ENCODE peak calls at places on chromosomes 12 and 14, in eight cellular contexts. N, O, R, E, Q, X, V and K are unnamed samples.
A peak's percentile ranks its signal among the peaks of the same experiment; 100 is the strongest.

GRCh38 chr12:39467432-39467870 is 24.5 kb upstream of the KIF21A start:
- DNase-seq in N (no peak), O (no peak), R (no peak), E (no peak), Q (no peak), X (no peak), V (no peak), K (peak; percentile 5)

GRCh38 chr12:105100998-105101397 is 6.5 kb upstream of the WASHC4 start:
- DNase-seq in N (no peak), O (no peak), R (no peak), E (no peak), Q (no peak), X (no peak), V (peak; percentile 76), K (peak; percentile 58)

GRCh38 chr14:58746261-58746660 is 108.5 kb downstream of the DACT1 start:
- DNase-seq in N (no peak), O (no peak), R (no peak), E (no peak), Q (peak; percentile 78), X (no peak), V (peak; percentile 55), K (peak; percentile 65)

GRCh38 chr12:90974286-90974685 is 19.3 kb upstream of the CCER1 start:
- DNase-seq in N (no peak), O (no peak), R (no peak), E (no peak), Q (peak; percentile 13), X (no peak), V (peak; percentile 32), K (peak; percentile 70)

GRCh38 chr14:45838597-45838996 is 585.6 kb upstream of the MIS18BP1 start:
- DNase-seq in N (no peak), O (no peak), R (peak; percentile 22), E (no peak), Q (no peak), X (peak; percentile 2), V (peak; percentile 3), K (peak; percentile 26)

GRCh38 chr14:51006781-51007211 is 62.5 kb upstream of the PYGL start:
- DNase-seq in N (peak; percentile 85), O (no peak), R (no peak), E (no peak), Q (peak; percentile 57), X (no peak), V (peak; percentile 87), K (peak; percentile 95)

GRCh38 chr12:1309610-1310009 is 284.8 kb downstream of the FBXL14 start:
- DNase-seq in N (no peak), O (no peak), R (no peak), E (no peak), Q (no peak), X (no peak), V (no peak), K (no peak)

GRCh38 chr14:26281280-26281998 is 316.4 kb downstream of the NOVA1 start:
- DNase-seq in N (no peak), O (no peak), R (peak; percentile 93), E (no peak), Q (peak; percentile 91), X (peak; percentile 43), V (peak; percentile 89), K (peak; percentile 86)

GRCh38 chr12:20150835-20151234 is 217.5 kb upstream of the PDE3A start:
- DNase-seq in N (no peak), O (no peak), R (no peak), E (no peak), Q (no peak), X (no peak), V (no peak), K (no peak)

GRCh38 chr14:96424104-96424989 is 32.4 kb downstream of the AK7 start:
- DNase-seq in N (peak; percentile 31), O (no peak), R (peak; percentile 69), E (peak; percentile 38), Q (peak; percentile 74), X (peak; percentile 83), V (peak; percentile 91), K (peak; percentile 82)

GRCh38 chr12:124406043-124406442 is 111.2 kb downstream of the RFLNA start:
- DNase-seq in N (no peak), O (no peak), R (no peak), E (no peak), Q (no peak), X (no peak), V (no peak), K (no peak)
- H3K4me1 ChIP-seq in N (peaks cover 24% of the 10 kb centered on the region), O (no peaks in the 10 kb centered on the region), R (peaks cover 7% of the 10 kb centered on the region), E (peaks cover 35% of the 10 kb centered on the region), Q (peaks cover 30% of the 10 kb centered on the region), X (peaks cover 10% of the 10 kb centered on the region), V (peaks cover 21% of the 10 kb centered on the region), K (peaks cover 10% of the 10 kb centered on the region)

GRCh38 chr12:53047221-53048032 is 2.4 kb upstream of the TNS2 start:
- DNase-seq in N (peak; percentile 79), O (peak; percentile 85), R (peak; percentile 78), E (peak; percentile 83), Q (peak; percentile 83), X (peak; percentile 82), V (peak; percentile 89), K (peak; percentile 87)
- H3K4me1 ChIP-seq in N (peaks cover 28% of the 10 kb centered on the region), O (peaks cover 31% of the 10 kb centered on the region), R (peaks cover 44% of the 10 kb centered on the region), E (peaks cover 76% of the 10 kb centered on the region), Q (peaks cover 74% of the 10 kb centered on the region), X (peaks cover 25% of the 10 kb centered on the region), V (peaks cover 59% of the 10 kb centered on the region), K (peaks cover 59% of the 10 kb centered on the region)

GRCh38 chr14:101404426-101405170 is 156.7 kb upstream of the DIO3 start:
- DNase-seq in N (no peak), O (peak; percentile 69), R (peak; percentile 55), E (no peak), Q (no peak), X (peak; percentile 3), V (no peak), K (no peak)
- H3K4me1 ChIP-seq in N (no peaks in the 10 kb centered on the region), O (no peaks in the 10 kb centered on the region), R (peaks cover 6% of the 10 kb centered on the region), E (peaks cover 9% of the 10 kb centered on the region), Q (peaks cover 12% of the 10 kb centered on the region), X (no peaks in the 10 kb centered on the region), V (peaks cover 86% of the 10 kb centered on the region), K (peaks cover 6% of the 10 kb centered on the region)

DNA sequence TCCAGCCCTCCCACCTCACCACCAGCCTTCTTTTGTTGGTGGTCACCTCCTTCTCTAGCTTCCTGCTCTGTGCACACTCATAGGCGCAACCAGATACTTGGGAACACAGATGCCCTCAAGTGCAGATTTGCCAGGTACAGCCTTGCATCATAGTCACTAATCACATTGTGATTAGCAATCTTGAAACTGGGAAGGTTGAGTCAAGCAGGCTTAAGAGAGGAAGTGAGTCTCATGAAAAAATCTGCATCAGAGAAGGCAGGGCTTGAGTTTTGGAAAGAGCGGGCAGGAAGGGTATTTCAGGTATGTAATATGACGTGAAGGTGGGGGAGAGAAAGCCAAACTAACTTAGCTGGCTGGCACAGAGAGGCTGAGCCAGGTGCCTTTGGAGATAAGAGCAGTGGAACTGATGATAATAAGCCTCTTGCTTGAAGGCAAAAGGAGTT is 2.7 kb upstream of the RABGGTA start:
- DNase-seq in N (no peak), O (no peak), R (peak; percentile 23), E (peak; percentile 63), Q (no peak), X (no peak), V (no peak), K (no peak)
- H3K4me1 ChIP-seq in N (peaks cover under 1% of the 10 kb centered on the region), O (no peaks in the 10 kb centered on the region), R (no peaks in the 10 kb centered on the region), E (peaks cover 18% of the 10 kb centered on the region), Q (peaks cover 5% of the 10 kb centered on the region), X (no peaks in the 10 kb centered on the region), V (peaks cover 40% of the 10 kb centered on the region), K (peaks cover 8% of the 10 kb centered on the region)

DNA sequence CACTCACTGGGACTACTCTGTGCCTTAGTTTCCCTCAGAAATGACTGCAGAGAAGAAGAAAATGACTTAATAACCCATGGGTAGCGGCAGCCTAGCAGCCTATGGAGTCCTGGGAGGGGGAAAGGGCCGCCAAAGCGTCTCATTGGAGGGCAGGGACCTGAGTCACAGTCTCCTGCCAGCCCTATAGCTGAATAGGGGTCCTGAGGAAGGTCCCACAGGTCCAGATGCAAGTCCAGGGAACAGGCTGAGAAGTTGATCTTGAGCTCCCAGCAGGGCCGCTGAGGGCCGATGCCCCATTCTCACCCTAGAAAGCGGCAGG is 1.4 kb downstream of the HDAC7 start:
- DNase-seq in N (no peak), O (peak; percentile 63), R (peak; percentile 57), E (no peak), Q (no peak), X (no peak), V (no peak), K (peak; percentile 70)
- H3K4me1 ChIP-seq in N (peaks cover 18% of the 10 kb centered on the region), O (peaks cover 22% of the 10 kb centered on the region), R (peaks cover 49% of the 10 kb centered on the region), E (peaks cover 87% of the 10 kb centered on the region), Q (peaks cover 71% of the 10 kb centered on the region), X (peaks cover 63% of the 10 kb centered on the region), V (peaks cover 77% of the 10 kb centered on the region), K (peaks cover 59% of the 10 kb centered on the region)

GRCh38 chr14:103130017-103130764 is 6.9 kb downstream of the TNFAIP2 start:
- DNase-seq in N (no peak), O (no peak), R (no peak), E (no peak), Q (no peak), X (no peak), V (no peak), K (no peak)

GRCh38 chr14:103127861-103128598 is 4.8 kb downstream of the TNFAIP2 start:
- DNase-seq in N (no peak), O (no peak), R (no peak), E (no peak), Q (no peak), X (no peak), V (no peak), K (no peak)

GRCh38 chr14:103127356-103127755 is 4.1 kb downstream of the TNFAIP2 start:
- DNase-seq in N (no peak), O (no peak), R (no peak), E (no peak), Q (no peak), X (no peak), V (no peak), K (no peak)

GRCh38 chr14:103129301-103130016 is 6.2 kb downstream of the TNFAIP2 start:
- DNase-seq in N (no peak), O (no peak), R (peak; percentile 50), E (no peak), Q (no peak), X (no peak), V (no peak), K (no peak)

DNA sequence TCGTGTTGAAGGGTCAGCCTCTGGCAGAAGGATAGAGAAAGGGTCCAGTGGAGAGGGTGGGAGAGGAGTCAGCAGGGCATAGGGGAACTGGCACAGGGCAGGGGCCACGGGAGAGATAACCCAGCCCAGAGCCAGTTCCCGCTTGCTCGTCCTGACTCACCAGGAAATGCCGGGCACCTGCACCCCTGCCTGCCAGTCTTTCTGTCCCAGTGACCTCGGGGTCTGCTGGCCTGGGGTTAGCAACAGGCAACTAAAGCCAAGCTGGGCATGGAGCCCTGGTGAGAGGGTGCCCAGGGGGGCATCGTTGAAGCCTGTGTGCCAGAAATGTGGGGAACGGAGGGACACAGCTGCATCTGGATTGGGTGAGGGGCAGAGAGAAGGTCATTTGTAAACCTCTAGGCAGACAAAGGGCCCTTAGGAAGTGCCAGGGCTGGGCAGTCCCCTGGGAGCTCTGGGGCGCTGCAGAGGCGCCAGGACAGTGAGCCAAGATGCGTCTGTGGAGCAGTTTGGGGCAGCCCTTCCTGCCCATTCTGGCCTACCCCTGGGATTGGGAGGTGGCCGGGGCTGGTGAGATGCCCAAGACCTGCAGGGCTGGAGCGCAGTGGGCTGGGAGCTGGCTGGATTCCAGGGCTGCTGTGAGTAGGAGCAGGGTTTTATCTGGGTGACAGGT is 5.5 kb downstream of the TNFAIP2 start:
- DNase-seq in N (no peak), O (no peak), R (no peak), E (peak; percentile 56), Q (no peak), X (no peak), V (no peak), K (no peak)
- H3K4me1 ChIP-seq in N (peaks cover 21% of the 10 kb centered on the region), O (no peaks in the 10 kb centered on the region), R (peaks cover 3% of the 10 kb centered on the region), E (peaks cover 80% of the 10 kb centered on the region), Q (peaks cover 67% of the 10 kb centered on the region), X (peaks cover 6% of the 10 kb centered on the region), V (peaks cover 48% of the 10 kb centered on the region), K (no peaks in the 10 kb centered on the region)